ENCODE peak calls at places on chromosomes 2 and 18, in ten cellular contexts. V is HepG2, H is activated T-cell treated with anti-CD3 and anti-CD28 coated beads for 24 hours, J is H4, Y is NCI-H1694 treated with DMSO at 0.1 percent for 48 hours, Z is SW480, I is right cardiac atrium, U is thyroid gland, M is lung microvascular endothelial cell, K is NCI-H1417 treated with DMSO at 0.1 percent for 48 hours. Q is an unnamed sample.

GRCh38 chr2:108640731-108641130 is 78.6 kb upstream of the RANBP2 start:
- DNase-seq in K (no peak), H (no peak), Y (no peak), J (peak), Z (no peak), U (no peak), V (no peak), M (peak), I (no peak), Q (no peak)

GRCh38 chr2:55014962-55015939 is 35.0 kb downstream of the RTN4 start:
- DNase-seq in U (peak), H (no peak), Z (peak), K (no peak), V (peak), Y (peak), M (peak), I (no peak), J (peak), Q (peak)

GRCh38 chr2:119259296-119259860 is 35.7 kb downstream of the STEAP3 start:
- DNase-seq in I (no peak), K (no peak), J (no peak), V (no peak), Y (no peak), H (no peak), M (peak), Z (no peak), U (no peak), Q (peak)

GRCh38 chr2:145914716-145915115 is 1394.8 kb upstream of the ZEB2 start:
- DNase-seq in I (no peak), U (no peak), K (no peak), Y (no peak), M (no peak), V (no peak), Z (no peak), J (no peak), H (no peak), Q (peak)

GRCh38 chr18:51211552-51211951 is 14.1 kb upstream of the MEX3C start:
- DNase-seq in I (peak), Y (peak), M (peak), Z (peak), K (no peak), J (peak), V (peak), U (no peak), H (peak), Q (no peak)

GRCh38 chr2:200377774-200378336 is 71.4 kb downstream of the SPATS2L start:
- DNase-seq in Z (peak), H (no peak), U (peak), K (no peak), J (peak), I (no peak), M (no peak), V (peak), Y (no peak), Q (no peak)

GRCh38 chr2:12754643-12755042 is 37.9 kb downstream of the TRIB2 start:
- DNase-seq in V (no peak), Z (no peak), U (no peak), Y (no peak), J (no peak), I (no peak), M (no peak), H (no peak), K (no peak), Q (no peak)

GRCh38 chr2:195961873-195962272 is 106.8 kb downstream of the DNAH7 start:
- DNase-seq in H (no peak), Z (no peak), J (no peak), M (no peak), V (no peak), Y (no peak), U (no peak), I (no peak), K (no peak), Q (no peak)

GRCh38 chr2:222969491-222969890 is 82.5 kb upstream of the KCNE4 start:
- DNase-seq in U (no peak), Z (no peak), Y (no peak), J (peak), V (no peak), H (no peak), K (no peak), I (no peak), M (no peak), Q (no peak)

GRCh38 chr2:53467467-53467866 is 300.1 kb upstream of the CHAC2 start:
- DNase-seq in J (no peak), K (no peak), U (no peak), M (no peak), Y (no peak), Z (no peak), I (no peak), V (no peak), H (no peak), Q (no peak)

GRCh38 chr18:68148862-68149261 is 566.0 kb downstream of the TMX3 start:
- DNase-seq in J (peak), H (no peak), K (no peak), M (no peak), U (no peak), Y (no peak), I (no peak), Z (no peak), V (no peak), Q (no peak)

GRCh38 chr2:28544405-28544914 is 48.6 kb downstream of the PLB1 start:
- DNase-seq in H (no peak), K (no peak), M (no peak), Z (peak), V (peak), J (no peak), I (no peak), U (no peak), Y (no peak), Q (peak)

GRCh38 chr2:189379287-189379630 is 62.0 kb upstream of the WDR75 start:
- DNase-seq in U (no peak), V (no peak), Z (no peak), H (no peak), Y (no peak), M (no peak), I (no peak), K (no peak), J (no peak), Q (no peak)

GRCh38 chr18:61350578-61350977 is 17.3 kb downstream of the CDH20 start:
- DNase-seq in M (no peak), Y (no peak), V (no peak), Z (no peak), K (no peak), J (peak), I (no peak), U (no peak), H (no peak), Q (no peak)

GRCh38 chr2:236744316-236745105 is 174.9 kb downstream of the ACKR3 start:
- DNase-seq in V (no peak), U (no peak), Z (no peak), K (no peak), H (no peak), I (no peak), Y (no peak), M (no peak), J (peak), Q (no peak)

GRCh38 chr2:212197776-212198175 is 340.8 kb downstream of the ERBB4 start:
- DNase-seq in K (no peak), H (no peak), M (no peak), J (no peak), U (no peak), I (no peak), V (no peak), Z (no peak), Y (no peak), Q (no peak)

GRCh38 chr18:33010149-33010548 is 237.3 kb upstream of the KLHL14 start:
- DNase-seq in H (no peak), I (no peak), Y (no peak), U (no peak), Z (peak), K (no peak), V (peak), M (peak), J (peak), Q (no peak)

GRCh38 chr18:52903858-52904257 is 563.9 kb downstream of the DCC start:
- DNase-seq in M (no peak), H (no peak), U (peak), Z (peak), I (peak), V (peak), K (peak), Y (peak), J (peak), Q (peak)

GRCh38 chr2:70926042-70926441 is 9.7 kb upstream of the ATP6V1B1 start:
- DNase-seq in U (no peak), I (no peak), Y (no peak), M (no peak), V (no peak), Z (no peak), H (no peak), K (no peak), J (no peak), Q (no peak)

GRCh38 chr2:144332356-144333143 is 187.4 kb downstream of the ZEB2 start:
- DNase-seq in Y (peak), I (peak), M (peak), U (peak), Z (peak), K (peak), J (peak), V (peak), H (peak), Q (peak)

GRCh38 chr2:215843579-215843978 is 169.8 kb downstream of the MREG start:
- DNase-seq in H (no peak), V (peak), Y (no peak), U (no peak), Z (peak), M (peak), J (peak), K (no peak), I (peak), Q (no peak)

GRCh38 chr2:38505779-38506178 is 96.9 kb downstream of the HNRNPLL start:
- DNase-seq in M (no peak), K (no peak), J (peak), U (peak), Z (no peak), H (no peak), V (no peak), I (peak), Y (no peak), Q (peak)

GRCh38 chr2:108288534-108289106 is at the start of gene SULT1C2:
- DNase-seq in K (no peak), H (no peak), J (peak), V (peak), Y (no peak), Z (peak), U (peak), M (no peak), I (peak), Q (no peak)

GRCh38 chr2:60844105-60844504 is 37.3 kb upstream of the REL start:
- DNase-seq in J (no peak), Y (no peak), I (no peak), U (no peak), M (no peak), V (no peak), K (no peak), H (peak), Z (no peak), Q (no peak)

GRCh38 chr18:35616664-35617423 is 35.3 kb downstream of the GALNT1 start:
- DNase-seq in Z (peak), U (peak), M (peak), Y (no peak), J (peak), K (no peak), I (peak), V (no peak), H (peak), Q (no peak)

GRCh38 chr2:231866450-231866849 is 59.7 kb downstream of the NPPC start:
- DNase-seq in M (no peak), H (no peak), J (no peak), V (no peak), Y (no peak), K (no peak), I (no peak), Z (no peak), U (no peak), Q (no peak)

GRCh38 chr2:67840460-67841068 is 222.2 kb downstream of the C1D start:
- DNase-seq in K (peak), J (peak), U (peak), M (peak), V (peak), Z (peak), Y (peak), H (no peak), I (peak), Q (peak)

GRCh38 chr18:369224-370010 is 101.6 kb upstream of the THOC1 start:
- DNase-seq in U (no peak), V (no peak), H (no peak), I (no peak), K (no peak), Z (no peak), Y (no peak), J (no peak), M (peak), Q (no peak)

GRCh38 chr2:96788393-96789244 is 27.4 kb upstream of the CNNM3 start:
- DNase-seq in M (peak), V (no peak), I (peak), K (no peak), U (peak), H (no peak), Z (no peak), J (no peak), Y (no peak), Q (peak)

GRCh38 chr2:235659767-235660322 is 166.0 kb downstream of the AGAP1 start:
- DNase-seq in M (peak), Z (no peak), H (no peak), U (no peak), Y (no peak), V (peak), I (peak), J (peak), K (no peak), Q (no peak)

GRCh38 chr2:131646669-131647297 is 119.1 kb downstream of the CCDC74A start:
- DNase-seq in V (no peak), M (no peak), K (no peak), J (no peak), I (no peak), H (no peak), Y (no peak), U (no peak), Z (no peak), Q (no peak)

Q was measured in testis.